ENCODE peak calls at places on chromosomes 3 and 15, in four cellular contexts. X is PC-3, E is GM23248, O is neural progenitor cell. V is an unnamed sample.

GRCh38 chr3:186318135-186318534 is 43.9 kb downstream of the DGKG start:
- DNase-seq in X (no peak), E (no peak), O (no peak), V (no peak)

GRCh38 chr3:66029014-66029413 is 9.7 kb downstream of the MAGI1 start:
- DNase-seq in X (no peak), E (no peak), O (no peak), V (no peak)

GRCh38 chr3:109224333-109224732 is 87.8 kb downstream of the C3orf85 start:
- DNase-seq in X (peak; percentile 52), E (no peak), O (peak; percentile 4), V (peak; percentile 28)

GRCh38 chr3:154602241-154602640 is 172.3 kb upstream of the GPR149 start:
- DNase-seq in X (no peak), E (no peak), O (no peak), V (no peak)

GRCh38 chr3:189974372-189974771 is 146.3 kb downstream of the P3H2 start:
- DNase-seq in X (no peak), E (no peak), O (no peak), V (no peak)

GRCh38 chr3:117814975-117815374 is 1105.4 kb downstream of the TUSC7 start:
- DNase-seq in X (no peak), E (peak; percentile 67), O (no peak), V (no peak)

GRCh38 chr3:31079691-31080090 is 185.2 kb upstream of the GADL1 start:
- DNase-seq in X (no peak), E (peak; percentile 21), O (no peak), V (no peak)

GRCh38 chr3:37995652-37996641 is 5.4 kb downstream of the VILL start:
- DNase-seq in X (peak; percentile 30), E (no peak), O (no peak), V (no peak)

GRCh38 chr3:71160800-71161546 is 422.6 kb downstream of the FOXP1 start:
- DNase-seq in X (peak; percentile 39), E (no peak), O (no peak), V (peak; percentile 53)

GRCh38 chr3:14587733-14588360 is 47.7 kb upstream of the GRIP2 start:
- DNase-seq in X (peak; percentile 88), E (peak; percentile 80), O (no peak), V (no peak)

GRCh38 chr3:40930131-40930538 is 269.2 kb upstream of the CTNNB1 start:
- DNase-seq in X (no peak), E (no peak), O (no peak), V (no peak)

GRCh38 chr3:183253961-183254815 is 1.1 kb downstream of the B3GNT5 start:
- DNase-seq in X (peak; percentile 48), E (peak; percentile 63), O (peak; percentile 79), V (no peak)

GRCh38 chr15:100125627-100126231 is 216.0 kb downstream of the ADAMTS17 start:
- DNase-seq in X (no peak), E (no peak), O (no peak), V (no peak)

GRCh38 chr3:52471371-52472238 is 16.2 kb downstream of the NISCH start:
- DNase-seq in X (peak; percentile 55), E (peak; percentile 69), O (peak; percentile 68), V (peak; percentile 37)

GRCh38 chr3:157129782-157130137 is 30.2 kb downstream of the CCNL1 start:
- DNase-seq in X (peak; percentile 63), E (no peak), O (peak; percentile 71), V (no peak)

GRCh38 chr15:89664441-89664840 is 9.2 kb upstream of the KIF7 start:
- DNase-seq in X (no peak), E (no peak), O (no peak), V (no peak)
- TF ChIP-seq EZH2phosphoT487 in X (no peak), E (no peak), O (no peak), V (no peak)

GRCh38 chr15:63191895-63192603 is 2.6 kb downstream of the RAB8B start:
- DNase-seq in X (no peak), E (no peak), O (no peak), V (peak; percentile 86)
- H3K9ac ChIP-seq in X (no peak overlapping the region), E (peak overlapping the region; percentile 83), O (no peak overlapping the region), V (peak overlapping the region; percentile 19)

GRCh38 chr15:47340576-47340920 is 376.8 kb upstream of the SEMA6D start:
- DNase-seq in X (no peak), E (peak; percentile 4), O (no peak), V (no peak)
- H3K27me3 ChIP-seq in X (no peaks in the 10 kb centered on the region), E (no peaks in the 10 kb centered on the region), O (no peaks in the 10 kb centered on the region), V (no peaks in the 10 kb centered on the region)

DNA sequence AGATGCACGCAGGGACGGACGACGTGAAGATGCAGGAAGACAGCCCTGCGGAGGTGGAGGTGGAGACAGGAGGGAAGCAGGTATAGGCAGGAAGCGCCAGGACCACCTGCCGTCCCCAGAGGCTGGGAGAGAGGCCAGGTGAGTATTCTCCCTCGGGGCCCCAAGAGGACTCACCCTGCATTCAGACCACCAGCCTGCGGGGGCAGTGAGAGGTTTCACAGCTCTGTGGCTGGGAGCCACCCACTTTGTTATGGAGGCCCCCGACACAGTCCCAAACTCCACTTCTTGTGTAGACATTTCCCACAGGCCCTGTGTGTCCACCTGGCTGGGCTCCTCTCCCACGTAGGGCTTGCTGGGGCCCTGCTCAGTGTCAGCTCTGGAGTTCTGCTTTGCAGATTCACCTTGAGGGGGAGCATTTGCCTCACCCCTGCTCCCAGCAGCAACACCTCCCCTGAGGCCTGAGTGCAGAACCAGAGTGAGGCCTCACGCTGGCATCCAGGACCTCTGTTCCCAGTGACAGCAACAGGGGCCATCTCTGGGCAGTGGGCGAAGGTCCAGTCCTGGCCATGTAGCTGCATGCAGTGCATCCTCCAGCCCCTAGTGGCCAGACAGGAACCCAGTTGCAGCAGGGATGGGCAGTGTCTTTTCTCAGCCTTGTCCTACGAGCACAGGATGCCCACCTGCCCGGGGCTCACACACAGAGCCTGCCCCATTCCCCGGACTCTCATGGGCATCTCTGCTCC is 119.4 kb upstream of the IQSEC1 start:
- DNase-seq in X (peak; percentile 37), E (peak; percentile 34), O (peak; percentile 60), V (no peak)
- TF ChIP-seq EZH2phosphoT487 in X (no peak), E (no peak), O (no peak), V (no peak)

GRCh38 chr3:34864011-34864410 is 775.3 kb upstream of the ARPP21 start:
- DNase-seq in X (no peak), E (no peak), O (no peak), V (no peak)
- H3K9ac ChIP-seq in X (no peak overlapping the region), E (no peak overlapping the region), O (no peak overlapping the region), V (no peak overlapping the region)

GRCh38 chr3:147373301-147373700 is 33.0 kb downstream of the ZIC4 start:
- DNase-seq in X (no peak), E (no peak), O (no peak), V (no peak)
- H3K27me3 ChIP-seq in X (peaks cover 97% of the 10 kb centered on the region), E (peaks cover 95% of the 10 kb centered on the region), O (peaks cover 100% of the 10 kb centered on the region), V (no peaks in the 10 kb centered on the region)

V was measured in MM.1S.